ENCODE peak calls at places on chromosomes 12 and 14, in ten cellular contexts. A is NCI-H1105 treated with DMSO at 0.1 percent for 48 hours; J is GM23338; I is CD4-positive, alpha-beta T cell; L is Daoy; B is HTR-8/SVneo; M is T-helper 17 cell; H is effector memory CD4-positive, alpha-beta T cell; Q is A549; E is PC-3. X is an unnamed sample.
A peak's percentile ranks its signal among the peaks of the same experiment; 100 is the strongest.

GRCh38 chr12:16756833-16757552 is 151.0 kb upstream of the LMO3 start:
- DNase-seq in A (no peak), H (no peak), L (no peak), I (no peak), B (no peak), E (no peak), J (peak; percentile 2), Q (no peak), M (no peak), X (no peak)

GRCh38 chr12:89390802-89391673 is 38.7 kb upstream of the DUSP6 start:
- DNase-seq in M (no peak), A (no peak), L (peak; percentile 88), H (no peak), I (no peak), B (no peak), J (no peak), Q (no peak), E (peak; percentile 78), X (no peak)

GRCh38 chr14:105151131-105151837 is 17.3 kb downstream of the JAG2 start:
- DNase-seq in B (no peak), H (no peak), J (no peak), E (no peak), L (no peak), A (no peak), I (no peak), Q (no peak), M (peak; percentile 7), X (no peak)

GRCh38 chr12:49546481-49546880 is 7.7 kb downstream of the KCNH3 start:
- DNase-seq in J (no peak), I (no peak), H (no peak), Q (no peak), A (no peak), B (no peak), M (no peak), L (no peak), E (no peak), X (no peak)

GRCh38 chr12:65171073-65171472 is 1.7 kb downstream of the LEMD3 start:
- DNase-seq in B (no peak), J (no peak), I (no peak), L (no peak), H (no peak), A (no peak), M (no peak), Q (no peak), E (peak; percentile 22), X (no peak)

GRCh38 chr12:26841085-26841484 is 8.1 kb upstream of the ITPR2 start:
- DNase-seq in Q (no peak), M (no peak), A (no peak), L (no peak), J (no peak), I (no peak), H (no peak), B (no peak), E (no peak), X (no peak)

GRCh38 chr12:16606936-16607335 is 974 bp upstream of the LMO3 start:
- DNase-seq in E (no peak), H (no peak), L (no peak), M (no peak), Q (no peak), A (peak; percentile 10), I (no peak), J (peak; percentile 49), B (no peak), X (no peak)

GRCh38 chr12:114405449-114406271 is at the start of gene TBX5:
- DNase-seq in L (peak; percentile 66), M (no peak), J (peak; percentile 65), H (no peak), B (no peak), A (peak; percentile 78), Q (no peak), E (no peak), I (no peak), X (no peak)

GRCh38 chr14:92651106-92651792 is 97.2 kb downstream of the LGMN start:
- DNase-seq in J (no peak), A (no peak), L (no peak), M (peak; percentile 45), Q (no peak), B (no peak), E (no peak), H (peak; percentile 64), I (peak; percentile 78), X (peak; percentile 84)

GRCh38 chr12:102955926-102956737 is 1.3 kb upstream of the ASCL1 start:
- DNase-seq in E (no peak), M (no peak), I (no peak), B (no peak), Q (no peak), A (peak; percentile 75), L (no peak), J (peak; percentile 62), H (no peak), X (no peak)